ENCODE peak calls at places on chromosomes 6 and 20, in eight cellular contexts. G is heart left ventricle, O is NAMALWA, Y is NCI-H2081 treated with DMSO at 0.1 percent for 48 hours, I is GM12892, P is COR-L47, X is amniotic stem cell, R is endothelial cell of umbilical vein. K is an unnamed sample.

GRCh38 chr20:46689082-46689753 is at the start of gene TP53RK:
- DNase-seq in R (peak), O (peak), I (peak), G (peak), P (peak), Y (peak), X (peak), K (peak)

GRCh38 chr6:160256445-160256844 is 2.2 kb downstream of the SLC22A2 start:
- DNase-seq in G (no peak), R (no peak), P (no peak), O (no peak), I (no peak), Y (no peak), X (no peak), K (no peak)

GRCh38 chr6:169798764-169799473 is 47.5 kb downstream of the ERMARD start:
- DNase-seq in G (no peak), Y (no peak), R (no peak), O (no peak), I (no peak), P (no peak), X (no peak), K (no peak)

GRCh38 chr6:73929421-73929820 is 233.4 kb downstream of the CD109 start:
- DNase-seq in I (no peak), P (no peak), G (no peak), R (no peak), O (no peak), X (no peak), Y (no peak), K (no peak)

GRCh38 chr6:158645064-158646022 is 800 bp upstream of the DYNLT1 start:
- DNase-seq in I (no peak), G (no peak), Y (no peak), X (no peak), P (no peak), O (no peak), R (no peak), K (no peak)

GRCh38 chr20:22795897-22796296 is 211.5 kb upstream of the FOXA2 start:
- DNase-seq in P (no peak), I (no peak), X (peak), R (peak), O (no peak), G (peak), Y (no peak), K (peak)

GRCh38 chr6:12760911-12761310 is 44.3 kb downstream of the PHACTR1 start:
- DNase-seq in O (no peak), G (no peak), R (no peak), X (no peak), Y (no peak), P (no peak), I (no peak), K (no peak)

GRCh38 chr6:100177956-100178355 is 183.9 kb upstream of the MCHR2 start:
- DNase-seq in O (no peak), R (no peak), P (no peak), Y (no peak), X (no peak), G (no peak), I (no peak), K (no peak)

GRCh38 chr20:23048283-23049200 is 930 bp downstream of the THBD start:
- DNase-seq in P (peak), I (no peak), O (no peak), X (peak), G (peak), R (peak), Y (no peak), K (peak)

GRCh38 chr20:17895641-17896246 is 72.8 kb downstream of the SNX5 start:
- DNase-seq in G (peak), Y (no peak), R (peak), P (no peak), O (no peak), I (peak), X (peak), K (no peak)

GRCh38 chr6:82711992-82712788 is 348.6 kb downstream of the TPBG start:
- DNase-seq in Y (no peak), R (no peak), O (no peak), P (no peak), G (no peak), I (no peak), X (no peak), K (no peak)

GRCh38 chr6:130796313-130796905 is 30.8 kb upstream of the SMLR1 start:
- DNase-seq in G (peak), I (no peak), X (no peak), Y (no peak), R (peak), P (peak), O (no peak), K (peak)

GRCh38 chr6:5246141-5246869 is 14.4 kb downstream of the LYRM4 start:
- DNase-seq in X (no peak), O (no peak), G (no peak), I (no peak), Y (no peak), P (no peak), R (no peak), K (peak)

GRCh38 chr20:36506253-36506652 is 35.1 kb upstream of the MYL9 start:
- DNase-seq in P (no peak), G (no peak), R (peak), Y (no peak), O (peak), I (no peak), X (no peak), K (no peak)

GRCh38 chr6:28988536-28989415 is 16.3 kb downstream of the ZNF311 start:
- DNase-seq in I (peak), Y (no peak), O (no peak), R (peak), P (no peak), X (no peak), G (peak), K (peak)

GRCh38 chr6:63493557-63493956 is 78.7 kb upstream of the LOC128125822 start:
- DNase-seq in I (no peak), P (no peak), G (no peak), R (no peak), X (no peak), Y (no peak), O (no peak), K (no peak)

GRCh38 chr6:53339424-53339823 is 9.3 kb downstream of the ELOVL5 start:
- DNase-seq in X (no peak), Y (no peak), I (no peak), R (no peak), O (no peak), P (no peak), G (no peak), K (no peak)

GRCh38 chr6:143180205-143180604 is 119.5 kb downstream of the AIG1 start:
- DNase-seq in I (no peak), X (no peak), O (no peak), Y (no peak), P (no peak), G (no peak), R (no peak), K (no peak)

GRCh38 chr6:121093928-121094327 is 240.4 kb downstream of the TBC1D32 start:
- DNase-seq in X (peak), O (no peak), G (no peak), Y (no peak), R (no peak), I (no peak), P (no peak), K (no peak)

GRCh38 chr6:140462495-140463311 is 1088.3 kb upstream of the CITED2 start:
- DNase-seq in X (no peak), G (no peak), Y (peak), P (peak), O (no peak), R (peak), I (no peak), K (peak)

GRCh38 chr20:45834797-45835161 is 1.2 kb downstream of the SNX21 start:
- DNase-seq in R (no peak), Y (no peak), G (no peak), O (no peak), I (no peak), X (no peak), P (no peak), K (no peak)

GRCh38 chr6:116215414-116215813 is 38.5 kb downstream of the TSPYL4 start:
- DNase-seq in Y (no peak), G (no peak), P (no peak), R (no peak), I (no peak), X (no peak), O (no peak), K (no peak)

GRCh38 chr20:38369387-38369786 is 23.1 kb downstream of the LBP start:
- DNase-seq in Y (no peak), O (peak), G (no peak), X (no peak), I (no peak), R (peak), P (no peak), K (no peak)

GRCh38 chr20:47859255-47859654 is 74.0 kb upstream of the SULF2 start:
- DNase-seq in G (no peak), O (no peak), X (no peak), I (no peak), Y (no peak), P (no peak), R (no peak), K (no peak)

GRCh38 chr6:26033942-26034354 is 53.3 kb upstream of the HFE start:
- DNase-seq in Y (no peak), I (no peak), X (no peak), G (no peak), O (peak), R (no peak), P (no peak), K (no peak)

GRCh38 chr6:109455161-109455501 is 441 bp downstream of the MICAL1 start:
- DNase-seq in X (no peak), G (no peak), O (peak), Y (no peak), I (peak), R (peak), P (no peak), K (no peak)

GRCh38 chr20:64116016-64116415 is 8.7 kb upstream of the NPBWR2 start:
- DNase-seq in Y (no peak), R (no peak), G (no peak), X (no peak), O (no peak), I (no peak), P (no peak), K (no peak)

GRCh38 chr6:8065519-8065911 is 1.3 kb upstream of the BLOC1S5 start:
- DNase-seq in P (no peak), G (no peak), R (no peak), I (no peak), O (no peak), X (no peak), Y (no peak), K (no peak)

GRCh38 chr6:21348462-21349195 is 244.9 kb upstream of the SOX4 start:
- DNase-seq in Y (no peak), I (no peak), O (no peak), X (peak), G (no peak), P (no peak), R (peak), K (peak)

GRCh38 chr6:134065706-134066105 is 13.3 kb upstream of the SLC2A12 start:
- DNase-seq in Y (no peak), P (no peak), O (peak), X (no peak), I (no peak), R (peak), G (no peak), K (no peak)

GRCh38 chr6:149190228-149190831 is 127.2 kb upstream of the TAB2 start:
- DNase-seq in O (peak), G (no peak), Y (no peak), R (peak), X (no peak), P (no peak), I (no peak), K (no peak)

GRCh38 chr6:22636450-22636849 is 67.1 kb downstream of the HDGFL1 start:
- DNase-seq in O (no peak), Y (no peak), R (no peak), I (no peak), G (no peak), P (no peak), X (no peak), K (no peak)

GRCh38 chr6:126723541-126724170 is 383.7 kb downstream of the CENPW start:
- DNase-seq in Y (no peak), P (no peak), R (peak), I (no peak), O (no peak), X (no peak), G (no peak), K (no peak)

GRCh38 chr20:4109307-4109564 is 93.9 kb upstream of the RNF24 start:
- DNase-seq in G (no peak), X (no peak), R (no peak), I (no peak), Y (no peak), P (no peak), O (no peak), K (no peak)